ENCODE peak calls at places on chromosomes 6 and 20, in nine cellular contexts. One of them, this sample, is unnamed.

GRCh38 chr6:170073846-170074245 is 217.0 kb downstream of the DLL1 start:
- DNase-seq in GM23248: no peak
- DNase-seq in AG04450: no peak
- DNase-seq in astrocyte: no peak
- DNase-seq in GM23338: no peak
- DNase-seq in anterior cingulate cortex: no peak
- DNase-seq in activated T-helper 1 cell treated with Interleukin-2 at 50 U/mL for 16 hours: no peak
- DNase-seq in uterus: no peak
- DNase-seq in neural crest cell: no peak
- DNase-seq in this sample: no peak

GRCh38 chr20:22619272-22619671 is 34.9 kb upstream of the FOXA2 start:
- DNase-seq in GM23248: no peak
- DNase-seq in AG04450: no peak
- DNase-seq in astrocyte: no peak
- DNase-seq in GM23338: no peak
- DNase-seq in anterior cingulate cortex: no peak
- DNase-seq in activated T-helper 1 cell treated with Interleukin-2 at 50 U/mL for 16 hours: no peak
- DNase-seq in uterus: no peak
- DNase-seq in neural crest cell: no peak
- DNase-seq in this sample: no peak

GRCh38 chr20:29873946-29874345 is 1383.5 kb upstream of the DEFB115 start:
- DNase-seq in GM23248: peak
- DNase-seq in AG04450: no peak
- DNase-seq in astrocyte: peak
- DNase-seq in GM23338: peak
- DNase-seq in anterior cingulate cortex: peak
- DNase-seq in activated T-helper 1 cell treated with Interleukin-2 at 50 U/mL for 16 hours: no peak
- DNase-seq in uterus: no peak
- DNase-seq in neural crest cell: peak
- DNase-seq in this sample: peak

GRCh38 chr20:47493175-47493953 is 8.3 kb upstream of the NCOA3 start:
- DNase-seq in GM23248: peak
- DNase-seq in AG04450: no peak
- DNase-seq in astrocyte: peak
- DNase-seq in GM23338: no peak
- DNase-seq in anterior cingulate cortex: peak
- DNase-seq in activated T-helper 1 cell treated with Interleukin-2 at 50 U/mL for 16 hours: peak
- DNase-seq in uterus: peak
- DNase-seq in neural crest cell: no peak
- DNase-seq in this sample: peak

GRCh38 chr20:53284141-53285055 is 309.2 kb downstream of the ZNF217 start:
- DNase-seq in GM23248: no peak
- DNase-seq in AG04450: no peak
- DNase-seq in astrocyte: no peak
- DNase-seq in GM23338: no peak
- DNase-seq in anterior cingulate cortex: no peak
- DNase-seq in activated T-helper 1 cell treated with Interleukin-2 at 50 U/mL for 16 hours: no peak
- DNase-seq in uterus: no peak
- DNase-seq in neural crest cell: no peak
- DNase-seq in this sample: no peak

GRCh38 chr6:134031696-134032255 is 20.6 kb downstream of the SLC2A12 start:
- DNase-seq in GM23248: peak
- DNase-seq in AG04450: no peak
- DNase-seq in astrocyte: peak
- DNase-seq in GM23338: no peak
- DNase-seq in anterior cingulate cortex: no peak
- DNase-seq in activated T-helper 1 cell treated with Interleukin-2 at 50 U/mL for 16 hours: no peak
- DNase-seq in uterus: no peak
- DNase-seq in neural crest cell: no peak
- DNase-seq in this sample: no peak

GRCh38 chr6:73225396-73225795 is at the start of gene KHDC1L:
- DNase-seq in GM23248: no peak
- DNase-seq in AG04450: no peak
- DNase-seq in astrocyte: no peak
- DNase-seq in GM23338: no peak
- DNase-seq in anterior cingulate cortex: no peak
- DNase-seq in activated T-helper 1 cell treated with Interleukin-2 at 50 U/mL for 16 hours: no peak
- DNase-seq in uterus: no peak
- DNase-seq in neural crest cell: no peak
- DNase-seq in this sample: no peak

GRCh38 chr6:130482645-130483390 is 117.0 kb downstream of the TMEM200A start:
- DNase-seq in GM23248: peak
- DNase-seq in AG04450: no peak
- DNase-seq in astrocyte: peak
- DNase-seq in GM23338: no peak
- DNase-seq in anterior cingulate cortex: no peak
- DNase-seq in activated T-helper 1 cell treated with Interleukin-2 at 50 U/mL for 16 hours: no peak
- DNase-seq in uterus: no peak
- DNase-seq in neural crest cell: no peak
- DNase-seq in this sample: no peak

GRCh38 chr6:166956444-166957086 is at the start of gene RNASET2:
- DNase-seq in GM23248: peak
- DNase-seq in AG04450: peak
- DNase-seq in astrocyte: peak
- DNase-seq in GM23338: peak
- DNase-seq in anterior cingulate cortex: peak
- DNase-seq in activated T-helper 1 cell treated with Interleukin-2 at 50 U/mL for 16 hours: peak
- DNase-seq in uterus: peak
- DNase-seq in neural crest cell: peak
- DNase-seq in this sample: peak

GRCh38 chr20:3674447-3674846 is 7.4 kb downstream of the ADAM33 start:
- DNase-seq in GM23248: no peak
- DNase-seq in AG04450: no peak
- DNase-seq in astrocyte: no peak
- DNase-seq in GM23338: no peak
- DNase-seq in anterior cingulate cortex: no peak
- DNase-seq in activated T-helper 1 cell treated with Interleukin-2 at 50 U/mL for 16 hours: no peak
- DNase-seq in uterus: no peak
- DNase-seq in neural crest cell: no peak
- DNase-seq in this sample: no peak

GRCh38 chr6:149225946-149226345 is 91.6 kb upstream of the TAB2 start:
- DNase-seq in GM23248: no peak
- DNase-seq in AG04450: no peak
- DNase-seq in astrocyte: no peak
- DNase-seq in GM23338: no peak
- DNase-seq in anterior cingulate cortex: no peak
- DNase-seq in activated T-helper 1 cell treated with Interleukin-2 at 50 U/mL for 16 hours: no peak
- DNase-seq in uterus: no peak
- DNase-seq in neural crest cell: no peak
- DNase-seq in this sample: no peak

GRCh38 chr20:58038123-58038654 is 190.3 kb downstream of the ANKRD60 start:
- DNase-seq in GM23248: no peak
- DNase-seq in AG04450: no peak
- DNase-seq in astrocyte: no peak
- DNase-seq in GM23338: no peak
- DNase-seq in anterior cingulate cortex: no peak
- DNase-seq in activated T-helper 1 cell treated with Interleukin-2 at 50 U/mL for 16 hours: no peak
- DNase-seq in uterus: no peak
- DNase-seq in neural crest cell: no peak
- DNase-seq in this sample: no peak

GRCh38 chr6:40413231-40413755 is 173.9 kb downstream of the LRFN2 start:
- DNase-seq in GM23248: no peak
- DNase-seq in AG04450: no peak
- DNase-seq in astrocyte: no peak
- DNase-seq in GM23338: no peak
- DNase-seq in anterior cingulate cortex: no peak
- DNase-seq in activated T-helper 1 cell treated with Interleukin-2 at 50 U/mL for 16 hours: no peak
- DNase-seq in uterus: no peak
- DNase-seq in neural crest cell: no peak
- DNase-seq in this sample: no peak

GRCh38 chr20:60882776-60883303 is 369.2 kb upstream of the CDH4 start:
- DNase-seq in GM23248: peak
- DNase-seq in AG04450: no peak
- DNase-seq in astrocyte: no peak
- DNase-seq in GM23338: no peak
- DNase-seq in anterior cingulate cortex: no peak
- DNase-seq in activated T-helper 1 cell treated with Interleukin-2 at 50 U/mL for 16 hours: no peak
- DNase-seq in uterus: no peak
- DNase-seq in neural crest cell: no peak
- DNase-seq in this sample: no peak

GRCh38 chr6:168159503-168159902 is 80.5 kb upstream of the FRMD1 start:
- DNase-seq in GM23248: no peak
- DNase-seq in AG04450: no peak
- DNase-seq in astrocyte: no peak
- DNase-seq in GM23338: no peak
- DNase-seq in anterior cingulate cortex: no peak
- DNase-seq in activated T-helper 1 cell treated with Interleukin-2 at 50 U/mL for 16 hours: no peak
- DNase-seq in uterus: no peak
- DNase-seq in neural crest cell: no peak
- DNase-seq in this sample: no peak

GRCh38 chr20:48455606-48456360 is 372.0 kb downstream of the PREX1 start:
- DNase-seq in GM23248: no peak
- DNase-seq in AG04450: no peak
- DNase-seq in astrocyte: no peak
- DNase-seq in GM23338: no peak
- DNase-seq in anterior cingulate cortex: no peak
- DNase-seq in activated T-helper 1 cell treated with Interleukin-2 at 50 U/mL for 16 hours: no peak
- DNase-seq in uterus: no peak
- DNase-seq in neural crest cell: peak
- DNase-seq in this sample: no peak

GRCh38 chr20:51062065-51062464 is 39.2 kb upstream of the KCNG1 start:
- DNase-seq in GM23248: peak
- DNase-seq in AG04450: no peak
- DNase-seq in astrocyte: no peak
- DNase-seq in GM23338: no peak
- DNase-seq in anterior cingulate cortex: no peak
- DNase-seq in activated T-helper 1 cell treated with Interleukin-2 at 50 U/mL for 16 hours: no peak
- DNase-seq in uterus: no peak
- DNase-seq in neural crest cell: no peak
- DNase-seq in this sample: no peak

GRCh38 chr20:45993197-45993951 is 15.3 kb upstream of the MMP9 start:
- DNase-seq in GM23248: peak
- DNase-seq in AG04450: no peak
- DNase-seq in astrocyte: no peak
- DNase-seq in GM23338: peak
- DNase-seq in anterior cingulate cortex: no peak
- DNase-seq in activated T-helper 1 cell treated with Interleukin-2 at 50 U/mL for 16 hours: no peak
- DNase-seq in uterus: no peak
- DNase-seq in neural crest cell: no peak
- DNase-seq in this sample: no peak

GRCh38 chr20:17761612-17762011 is 61.8 kb downstream of the BANF2 start:
- DNase-seq in GM23248: peak
- DNase-seq in AG04450: no peak
- DNase-seq in astrocyte: peak
- DNase-seq in GM23338: peak
- DNase-seq in anterior cingulate cortex: no peak
- DNase-seq in activated T-helper 1 cell treated with Interleukin-2 at 50 U/mL for 16 hours: no peak
- DNase-seq in uterus: no peak
- DNase-seq in neural crest cell: no peak
- DNase-seq in this sample: no peak

GRCh38 chr6:95318137-95318536 is 259.2 kb upstream of the MANEA start:
- DNase-seq in GM23248: no peak
- DNase-seq in AG04450: no peak
- DNase-seq in astrocyte: no peak
- DNase-seq in GM23338: no peak
- DNase-seq in anterior cingulate cortex: no peak
- DNase-seq in activated T-helper 1 cell treated with Interleukin-2 at 50 U/mL for 16 hours: no peak
- DNase-seq in uterus: no peak
- DNase-seq in neural crest cell: no peak
- DNase-seq in this sample: no peak

GRCh38 chr6:55617272-55617671 is 38.3 kb upstream of the HMGCLL1 start:
- DNase-seq in GM23248: peak
- DNase-seq in AG04450: no peak
- DNase-seq in astrocyte: peak
- DNase-seq in GM23338: peak
- DNase-seq in anterior cingulate cortex: no peak
- DNase-seq in activated T-helper 1 cell treated with Interleukin-2 at 50 U/mL for 16 hours: no peak
- DNase-seq in uterus: no peak
- DNase-seq in neural crest cell: peak
- DNase-seq in this sample: peak

GRCh38 chr20:36601546-36601945 is 4.0 kb upstream of the RAB5IF start:
- DNase-seq in GM23248: no peak
- DNase-seq in AG04450: no peak
- DNase-seq in astrocyte: no peak
- DNase-seq in GM23338: no peak
- DNase-seq in anterior cingulate cortex: no peak
- DNase-seq in activated T-helper 1 cell treated with Interleukin-2 at 50 U/mL for 16 hours: no peak
- DNase-seq in uterus: no peak
- DNase-seq in neural crest cell: no peak
- DNase-seq in this sample: no peak

GRCh38 chr20:9999660-10000059 is 35.1 kb upstream of the ANKEF1 start:
- DNase-seq in GM23248: peak
- DNase-seq in AG04450: no peak
- DNase-seq in astrocyte: no peak
- DNase-seq in GM23338: no peak
- DNase-seq in anterior cingulate cortex: no peak
- DNase-seq in activated T-helper 1 cell treated with Interleukin-2 at 50 U/mL for 16 hours: no peak
- DNase-seq in uterus: no peak
- DNase-seq in neural crest cell: no peak
- DNase-seq in this sample: no peak

GRCh38 chr20:35739294-35740163 is 2.5 kb downstream of the RBM39 start:
- DNase-seq in GM23248: peak
- DNase-seq in AG04450: no peak
- DNase-seq in astrocyte: peak
- DNase-seq in GM23338: peak
- DNase-seq in anterior cingulate cortex: no peak
- DNase-seq in activated T-helper 1 cell treated with Interleukin-2 at 50 U/mL for 16 hours: no peak
- DNase-seq in uterus: no peak
- DNase-seq in neural crest cell: no peak
- DNase-seq in this sample: no peak

GRCh38 chr6:156720739-156721714 is 56.2 kb upstream of the ARID1B start:
- DNase-seq in GM23248: peak
- DNase-seq in AG04450: no peak
- DNase-seq in astrocyte: no peak
- DNase-seq in GM23338: peak
- DNase-seq in anterior cingulate cortex: no peak
- DNase-seq in activated T-helper 1 cell treated with Interleukin-2 at 50 U/mL for 16 hours: no peak
- DNase-seq in uterus: peak
- DNase-seq in neural crest cell: no peak
- DNase-seq in this sample: peak

GRCh38 chr20:645318-646106 is 7.5 kb downstream of the SRXN1 start:
- DNase-seq in GM23248: peak
- DNase-seq in AG04450: peak
- DNase-seq in astrocyte: no peak
- DNase-seq in GM23338: peak
- DNase-seq in anterior cingulate cortex: peak
- DNase-seq in activated T-helper 1 cell treated with Interleukin-2 at 50 U/mL for 16 hours: peak
- DNase-seq in uterus: peak
- DNase-seq in neural crest cell: peak
- DNase-seq in this sample: peak

GRCh38 chr20:61161649-61162210 is 90.3 kb upstream of the CDH4 start:
- DNase-seq in GM23248: peak
- DNase-seq in AG04450: no peak
- DNase-seq in astrocyte: no peak
- DNase-seq in GM23338: no peak
- DNase-seq in anterior cingulate cortex: no peak
- DNase-seq in activated T-helper 1 cell treated with Interleukin-2 at 50 U/mL for 16 hours: no peak
- DNase-seq in uterus: no peak
- DNase-seq in neural crest cell: no peak
- DNase-seq in this sample: peak

GRCh38 chr6:155628315-155628714 is 172.7 kb upstream of the NOX3 start:
- DNase-seq in GM23248: no peak
- DNase-seq in AG04450: no peak
- DNase-seq in astrocyte: no peak
- DNase-seq in GM23338: no peak
- DNase-seq in anterior cingulate cortex: no peak
- DNase-seq in activated T-helper 1 cell treated with Interleukin-2 at 50 U/mL for 16 hours: no peak
- DNase-seq in uterus: no peak
- DNase-seq in neural crest cell: no peak
- DNase-seq in this sample: no peak